ENCODE peak calls at places on chromosomes 13 and 19, in four cellular contexts. V is SK-N-SH, W is A673, G is neural progenitor cell. E is an unnamed sample.

GRCh38 chr13:66855110-66855509 is 375.0 kb downstream of the PCDH9 start:
- DNase-seq in V (no peak), W (peak; percentile 1), G (no peak), E (no peak)

GRCh38 chr19:40204381-40204780 is 13.2 kb downstream of the MAP3K10 start:
- DNase-seq in V (no peak), W (no peak), G (no peak), E (no peak)

GRCh38 chr13:30376426-30377311 is 45.6 kb upstream of the UBE2L5 start:
- DNase-seq in V (no peak), W (no peak), G (no peak), E (no peak)

GRCh38 chr19:508204-509150 is 1.2 kb downstream of the TPGS1 start:
- DNase-seq in V (no peak), W (no peak), G (no peak), E (no peak)

GRCh38 chr19:47122359-47123335 is 8.0 kb upstream of the SAE1 start:
- DNase-seq in V (no peak), W (no peak), G (no peak), E (no peak)

GRCh38 chr13:108495686-108496363 is 133.6 kb upstream of the MYO16 start:
- DNase-seq in V (peak; percentile 57), W (peak; percentile 5), G (peak; percentile 68), E (no peak)

GRCh38 chr19:2387367-2388288 is 27.6 kb downstream of the TMPRSS9 start:
- DNase-seq in V (no peak), W (no peak), G (no peak), E (no peak)

GRCh38 chr13:107374038-107374437 is 806.1 kb upstream of the ARGLU1 start:
- DNase-seq in V (no peak), W (no peak), G (no peak), E (no peak)

GRCh38 chr13:97853550-97853949 is 99.9 kb upstream of the IPO5 start:
- DNase-seq in V (no peak), W (no peak), G (no peak), E (no peak)

GRCh38 chr19:29107831-29108230 is 105.1 kb downstream of the UQCRFS1 start:
- DNase-seq in V (no peak), W (no peak), G (no peak), E (no peak)

GRCh38 chr19:9667898-9668297 is 7.0 kb downstream of the ZNF562 start:
- DNase-seq in V (no peak), W (no peak), G (no peak), E (no peak)

GRCh38 chr13:30787747-30788535 is 52.6 kb downstream of the ALOX5AP start:
- DNase-seq in V (no peak), W (no peak), G (no peak), E (no peak)

GRCh38 chr13:39148513-39148961 is 110.3 kb downstream of the NHLRC3 start:
- DNase-seq in V (no peak), W (peak; percentile 96), G (peak; percentile 25), E (peak; percentile 99)

GRCh38 chr19:44111910-44112463 is 1.2 kb upstream of the ZNF225 start:
- DNase-seq in V (peak; percentile 24), W (peak; percentile 91), G (peak; percentile 84), E (no peak)

GRCh38 chr13:75365724-75366173 is 116.2 kb downstream of the TBC1D4 start:
- DNase-seq in V (no peak), W (no peak), G (no peak), E (peak; percentile 52)

GRCh38 chr13:38538412-38538811 is 148.5 kb upstream of the FREM2 start:
- DNase-seq in V (no peak), W (no peak), G (peak; percentile 34), E (no peak)

GRCh38 chr19:22622020-22622419 is 12.1 kb upstream of the ZNF492 start:
- DNase-seq in V (no peak), W (no peak), G (no peak), E (no peak)

GRCh38 chr19:33948651-33949335 is 152.1 kb downstream of the KCTD15 start:
- DNase-seq in V (no peak), W (no peak), G (no peak), E (no peak)

GRCh38 chr19:13838071-13838942 is 38.6 kb upstream of the NANOS3 start:
- DNase-seq in V (no peak), W (no peak), G (no peak), E (no peak)
- H3K4me3 ChIP-seq in V (peak overlapping the region; percentile 82), W (peak overlapping the region; percentile 81), G (no peak overlapping the region), E (peak overlapping the region; percentile 89)

GRCh38 chr19:48619692-48620565 is 623 bp downstream of the SPHK2 start:
- DNase-seq in V (no peak), W (no peak), G (no peak), E (no peak)
- TF ChIP-seq CTCF in V (no peak), W (no peak), G (no peak), E (no peak)

DNA sequence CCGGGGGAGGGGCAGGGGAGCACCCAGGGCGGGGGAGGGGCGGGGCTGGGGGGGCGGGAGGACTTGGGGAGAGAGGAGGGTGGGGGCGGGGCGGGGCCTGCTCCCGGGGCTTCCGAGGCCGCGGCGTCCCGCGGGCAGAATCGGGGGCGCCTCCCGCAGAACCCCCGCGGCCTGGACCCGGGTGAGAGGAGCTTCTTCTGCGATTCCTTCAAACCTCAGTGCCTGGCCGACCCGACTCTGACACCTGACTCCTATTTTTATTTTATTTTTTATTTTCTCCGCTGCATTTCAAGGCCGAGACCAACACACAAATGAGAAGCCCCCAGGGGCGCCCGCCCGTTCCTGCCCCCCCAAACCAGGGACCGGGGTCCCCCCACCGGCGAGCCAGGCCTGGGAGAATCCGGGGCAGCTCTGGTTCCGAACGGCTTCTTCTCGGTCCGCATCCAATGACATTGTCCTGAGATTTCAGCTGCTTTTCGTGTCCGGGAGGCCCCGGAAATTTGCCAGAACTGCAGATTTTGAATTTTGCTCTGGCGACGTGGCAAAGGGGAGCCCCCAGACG is 522 bp upstream of the GRTP1 start:
- DNase-seq in V (no peak), W (no peak), G (no peak), E (no peak)
- H3K4me3 ChIP-seq in V (peak overlapping the region; percentile 50), W (peak overlapping the region; percentile 49), G (peak overlapping the region; percentile 31), E (peak overlapping the region; percentile 25)

GRCh38 chr19:55220525-55220924 is 8.0 kb downstream of the TMEM86B start:
- DNase-seq in V (no peak), W (no peak), G (peak; percentile 76), E (no peak)
- TF ChIP-seq CTCF in V (no peak), W (no peak), G (no peak), E (no peak)

GRCh38 chr13:99509477-99509876 is 8.2 kb downstream of the TM9SF2 start:
- DNase-seq in V (no peak), W (no peak), G (no peak), E (no peak)

GRCh38 chr13:99506632-99507031 is 5.4 kb downstream of the TM9SF2 start:
- DNase-seq in V (no peak), W (no peak), G (no peak), E (no peak)

GRCh38 chr13:99507054-99507453 is 5.8 kb downstream of the TM9SF2 start:
- DNase-seq in V (no peak), W (no peak), G (no peak), E (no peak)

GRCh38 chr13:99501952-99502310 is 659 bp downstream of the TM9SF2 start:
- DNase-seq in V (no peak), W (peak; percentile 31), G (no peak), E (no peak)

GRCh38 chr13:99505814-99506269 is 4.6 kb downstream of the TM9SF2 start:
- DNase-seq in V (peak; percentile 20), W (peak; percentile 19), G (no peak), E (no peak)
- H3K4me3 ChIP-seq in V (no peak overlapping the region), W (no peak overlapping the region), G (no peak overlapping the region), E (no peak overlapping the region)

GRCh38 chr19:55272142-55272541 is 7.8 kb downstream of the HSPBP1 start:
- DNase-seq in V (no peak), W (no peak), G (no peak), E (no peak)
- TF ChIP-seq CTCF in V (no peak), W (no peak), G (no peak), E (no peak)

GRCh38 chr13:85228692-85229091 is 570.5 kb downstream of the SLITRK6 start:
- DNase-seq in V (no peak), W (no peak), G (no peak), E (no peak)

GRCh38 chr13:85223883-85224656 is 575.1 kb downstream of the SLITRK6 start:
- DNase-seq in V (no peak), W (no peak), G (no peak), E (no peak)
- H3K4me3 ChIP-seq in V (no peak overlapping the region), W (no peak overlapping the region), G (no peak overlapping the region), E (no peak overlapping the region)

GRCh38 chr19:18588611-18589379 is at the start of gene REX1BD:
- DNase-seq in V (peak; percentile 89), W (peak; percentile 93), G (peak; percentile 92), E (no peak)

GRCh38 chr19:18589380-18590272 is 1.0 kb downstream of the REX1BD start:
- DNase-seq in V (peak; percentile 85), W (peak; percentile 93), G (peak; percentile 90), E (no peak)

GRCh38 chr19:18587962-18588610 is 512 bp upstream of the REX1BD start:
- DNase-seq in V (no peak), W (no peak), G (no peak), E (no peak)

GRCh38 chr19:18591735-18592385 is 3.3 kb downstream of the REX1BD start:
- DNase-seq in V (peak; percentile 71), W (peak; percentile 80), G (no peak), E (no peak)

GRCh38 chr19:18590273-18591272 is 2.0 kb downstream of the REX1BD start:
- DNase-seq in V (peak; percentile 89), W (peak; percentile 94), G (peak; percentile 98), E (no peak)
- TF ChIP-seq CTCF in V (peak; percentile 70), W (peak; percentile 72), G (peak; percentile 70), E (peak; percentile 8)

GRCh38 chr19:50148528-50148927 is 14.6 kb downstream of the IZUMO2 start:
- DNase-seq in V (no peak), W (no peak), G (no peak), E (no peak)
- H3K4me3 ChIP-seq in V (no peak overlapping the region), W (peak overlapping the region; percentile 66), G (peak overlapping the region; percentile 71), E (peak overlapping the region; percentile 89)

GRCh38 chr19:16383584-16384161 is 59.0 kb downstream of the KLF2 start:
- DNase-seq in V (no peak), W (no peak), G (no peak), E (no peak)

GRCh38 chr19:16381756-16382401 is 57.3 kb downstream of the KLF2 start:
- DNase-seq in V (no peak), W (no peak), G (no peak), E (no peak)

GRCh38 chr19:16380943-16381755 is 56.5 kb downstream of the KLF2 start:
- DNase-seq in V (no peak), W (no peak), G (no peak), E (no peak)

GRCh38 chr19:16384688-16385087 is 60.1 kb downstream of the KLF2 start:
- DNase-seq in V (no peak), W (no peak), G (no peak), E (no peak)

GRCh38 chr19:16382775-16383543 is 58.3 kb downstream of the KLF2 start:
- DNase-seq in V (peak; percentile 78), W (peak; percentile 78), G (peak; percentile 88), E (no peak)
- TF ChIP-seq CTCF in V (peak; percentile 75), W (peak; percentile 83), G (peak; percentile 84), E (peak; percentile 74)

E was measured in epithelial cell of proximal tubule.